ENCODE peak calls at places on chromosomes 5 and 9, in five cellular contexts. V is dorsolateral prefrontal cortex, O is HTR-8/SVneo, M is fibroblast of the conjunctiva, K is WTC11. J is an unnamed sample.
A peak's percentile ranks its signal among the peaks of the same experiment; 100 is the strongest.

GRCh38 chr9:134502261-134503211 is 139.1 kb upstream of the COL5A1 start:
- DNase-seq in V (no peak), O (peak; percentile 98), M (peak; percentile 79), K (no peak), J (no peak)

GRCh38 chr5:10333154-10334006 is 20.1 kb upstream of the MARCHF6 start:
- DNase-seq in V (no peak), O (no peak), M (no peak), K (peak; percentile 65), J (no peak)

GRCh38 chr9:89311346-89312153 is 555 bp downstream of the CKS2 start:
- DNase-seq in V (no peak), O (no peak), M (no peak), K (no peak), J (no peak)

GRCh38 chr9:137777761-137778160 is 99.8 kb upstream of the CACNA1B start:
- DNase-seq in V (no peak), O (no peak), M (no peak), K (no peak), J (no peak)

GRCh38 chr5:34015120-34015807 is 7.4 kb upstream of the AMACR start:
- DNase-seq in V (no peak), O (no peak), M (no peak), K (no peak), J (no peak)

GRCh38 chr5:41707853-41708603 is 162.2 kb downstream of the OXCT1 start:
- DNase-seq in V (no peak), O (peak; percentile 35), M (peak; percentile 35), K (peak; percentile 12), J (no peak)

GRCh38 chr5:139845846-139846681 is 50.5 kb downstream of the PSD2 start:
- DNase-seq in V (no peak), O (no peak), M (no peak), K (no peak), J (no peak)

GRCh38 chr9:90883661-90884060 is 82.0 kb downstream of the SYK start:
- DNase-seq in V (no peak), O (no peak), M (no peak), K (no peak), J (no peak)

GRCh38 chr9:2411459-2412215 is 209.9 kb upstream of the VLDLR start:
- DNase-seq in V (no peak), O (peak; percentile 63), M (no peak), K (no peak), J (no peak)

GRCh38 chr5:126097881-126098280 is 325.3 kb upstream of the GRAMD2B start:
- DNase-seq in V (no peak), O (no peak), M (no peak), K (no peak), J (no peak)

GRCh38 chr9:78013924-78014323 is 17.7 kb downstream of the GNAQ start:
- DNase-seq in V (no peak), O (no peak), M (no peak), K (no peak), J (no peak)

GRCh38 chr5:143699121-143699520 is 112.8 kb upstream of the HMHB1 start:
- DNase-seq in V (no peak), O (no peak), M (no peak), K (no peak), J (no peak)

GRCh38 chr9:111992523-111992922 is 95.9 kb downstream of the UGCG start:
- DNase-seq in V (no peak), O (peak; percentile 54), M (no peak), K (no peak), J (no peak)

GRCh38 chr5:154395407-154396106 is 50.2 kb upstream of the SAP30L start:
- DNase-seq in V (no peak), O (no peak), M (no peak), K (peak; percentile 67), J (no peak)

GRCh38 chr9:92181296-92181695 is 66.1 kb upstream of the SPTLC1 start:
- DNase-seq in V (no peak), O (no peak), M (no peak), K (no peak), J (no peak)

GRCh38 chr5:111774525-111774924 is 17.5 kb upstream of the NREP start:
- DNase-seq in V (no peak), O (no peak), M (peak; percentile 14), K (peak; percentile 16), J (no peak)

GRCh38 chr9:16309350-16310271 is 560.9 kb downstream of the BNC2 start:
- DNase-seq in V (no peak), O (no peak), M (peak; percentile 61), K (no peak), J (no peak)

GRCh38 chr9:8394341-8394740 is 594.8 kb upstream of the DMAC1 start:
- DNase-seq in V (no peak), O (no peak), M (no peak), K (no peak), J (no peak)

GRCh38 chr5:120803282-120803681 is 339.2 kb downstream of the PRR16 start:
- DNase-seq in V (no peak), O (peak; percentile 15), M (peak; percentile 17), K (no peak), J (no peak)

GRCh38 chr5:3333836-3334235 is 261.8 kb upstream of the IRX1 start:
- DNase-seq in V (no peak), O (no peak), M (no peak), K (no peak), J (no peak)

J was measured in activated CD4-positive, CD25-positive, alpha-beta regulatory T cell.